ENCODE peak calls at places on chromosomes 12 and 14, in ten cellular contexts. H is breast epithelium, C is Panc1, D is lower lobe of right lung, I is IMR-90, G is omental fat pad, N is GM13977, T is colonic mucosa, Q is heart right ventricle, W is HFFc6. L is an unnamed sample.

GRCh38 chr12:113361574-113362370 is 3.4 kb downstream of the PLBD2 start:
- DNase-seq in H (no peak), N (no peak), W (no peak), C (no peak), Q (no peak), I (no peak), T (no peak), G (no peak), D (no peak), L (no peak)

GRCh38 chr14:67987596-67987995 is 168.0 kb downstream of the RAD51B start:
- DNase-seq in H (no peak), G (no peak), T (no peak), D (no peak), C (no peak), I (peak), N (no peak), Q (peak), W (peak), L (no peak)

GRCh38 chr14:71411766-71412165 is 504.5 kb downstream of the PCNX1 start:
- DNase-seq in W (no peak), Q (no peak), I (no peak), D (no peak), C (no peak), T (no peak), N (no peak), H (no peak), G (no peak), L (no peak)

GRCh38 chr12:14284189-14284722 is 81.2 kb upstream of the ATF7IP start:
- DNase-seq in Q (peak), I (peak), H (no peak), T (no peak), N (peak), W (no peak), G (no peak), D (no peak), C (no peak), L (peak)

GRCh38 chr12:114355389-114356088 is 50.4 kb downstream of the TBX5 start:
- DNase-seq in W (no peak), T (no peak), C (no peak), H (no peak), G (no peak), N (no peak), I (no peak), Q (peak), D (no peak), L (no peak)

GRCh38 chr14:74913986-74914573 is 9.0 kb downstream of the RPS6KL1 start:
- DNase-seq in G (no peak), T (peak), Q (peak), D (no peak), C (peak), I (peak), W (peak), N (peak), H (peak), L (no peak)

GRCh38 chr14:56199095-56199975 is 81.1 kb downstream of the PELI2 start:
- DNase-seq in W (peak), N (peak), H (no peak), C (no peak), I (peak), Q (peak), T (no peak), D (no peak), G (no peak), L (no peak)

GRCh38 chr12:95131589-95132335 is 58.3 kb upstream of the NR2C1 start:
- DNase-seq in W (no peak), H (no peak), C (no peak), I (no peak), G (no peak), Q (no peak), T (no peak), N (no peak), D (no peak), L (no peak)

GRCh38 chr14:106436310-106436905 is 910.0 kb downstream of the TMEM121 start:
- DNase-seq in C (no peak), D (peak), Q (no peak), N (no peak), I (no peak), G (no peak), W (no peak), T (peak), H (no peak), L (no peak)

GRCh38 chr14:35285168-35285990 is 6.8 kb upstream of the PSMA6 start:
- DNase-seq in G (no peak), N (peak), C (no peak), D (no peak), Q (no peak), I (peak), T (no peak), H (no peak), W (peak), L (no peak)

GRCh38 chr12:45634273-45634917 is 95.1 kb upstream of the ARID2 start:
- DNase-seq in N (peak), H (no peak), G (no peak), D (no peak), Q (no peak), T (no peak), W (no peak), C (no peak), I (no peak), L (no peak)

GRCh38 chr12:67274186-67274585 is 5.0 kb downstream of the CAND1 start:
- DNase-seq in N (peak), G (no peak), I (no peak), H (no peak), T (no peak), C (no peak), W (no peak), Q (no peak), D (no peak), L (no peak)

GRCh38 chr12:63028951-63029350 is 94.0 kb upstream of the PPM1H start:
- DNase-seq in H (no peak), N (no peak), Q (no peak), I (no peak), T (no peak), D (no peak), W (no peak), C (no peak), G (no peak), L (no peak)

GRCh38 chr14:76236172-76237130 is 84.7 kb downstream of the GPATCH2L start:
- DNase-seq in D (no peak), G (no peak), N (peak), W (no peak), Q (no peak), I (peak), T (no peak), C (no peak), H (no peak), L (no peak)

GRCh38 chr14:76710093-76711010 is 50.9 kb upstream of the VASH1 start:
- DNase-seq in G (no peak), Q (peak), N (peak), I (peak), D (no peak), C (no peak), W (peak), T (peak), H (no peak), L (no peak)

GRCh38 chr12:65879878-65880277 is 55.6 kb downstream of the HMGA2 start:
- DNase-seq in T (no peak), G (no peak), C (no peak), W (peak), D (no peak), Q (no peak), N (no peak), I (peak), H (no peak), L (no peak)

GRCh38 chr14:94882401-94882800 is 112.5 kb upstream of the GSC start:
- DNase-seq in I (no peak), C (no peak), G (no peak), D (no peak), Q (no peak), W (no peak), H (no peak), N (no peak), T (no peak), L (no peak)

GRCh38 chr12:127750076-127750840 is 516.7 kb upstream of the TMEM132C start:
- DNase-seq in Q (no peak), D (no peak), H (no peak), C (no peak), G (no peak), N (no peak), W (no peak), T (no peak), I (no peak), L (no peak)

GRCh38 chr14:88521818-88522217 is 33.0 kb downstream of the PTPN21 start:
- DNase-seq in D (no peak), I (peak), C (no peak), Q (no peak), N (no peak), W (peak), T (no peak), H (no peak), G (no peak), L (no peak)

GRCh38 chr14:103315368-103315911 is 18.6 kb upstream of the EIF5 start:
- DNase-seq in G (no peak), D (peak), I (peak), T (no peak), Q (peak), N (no peak), C (no peak), W (no peak), H (no peak), L (no peak)

GRCh38 chr14:72906316-72906715 is 12.4 kb upstream of the DPF3 start:
- DNase-seq in N (no peak), D (no peak), H (no peak), C (no peak), I (peak), W (peak), Q (no peak), T (no peak), G (no peak), L (no peak)

GRCh38 chr12:91685917-91686316 is 459.7 kb downstream of the BTG1 start:
- DNase-seq in G (no peak), C (no peak), N (no peak), H (no peak), I (peak), D (no peak), T (no peak), Q (no peak), W (no peak), L (no peak)

GRCh38 chr12:98416845-98417244 is 98.5 kb upstream of the TMPO start:
- DNase-seq in N (no peak), T (no peak), H (no peak), I (peak), Q (no peak), G (no peak), C (no peak), W (peak), D (no peak), L (no peak)

GRCh38 chr14:103708750-103709187 is 6.5 kb downstream of the XRCC3 start:
- DNase-seq in H (no peak), Q (no peak), I (no peak), N (no peak), T (no peak), G (no peak), C (no peak), W (no peak), D (no peak), L (no peak)

GRCh38 chr12:115362319-115362976 is 678.5 kb upstream of the TBX3 start:
- DNase-seq in Q (no peak), C (no peak), I (peak), D (no peak), G (no peak), H (no peak), T (no peak), W (no peak), N (no peak), L (no peak)

GRCh38 chr14:92994131-92994676 is 71.3 kb downstream of the CHGA start:
- DNase-seq in T (no peak), G (no peak), W (no peak), Q (no peak), I (no peak), H (no peak), C (no peak), D (no peak), N (no peak), L (no peak)

GRCh38 chr12:53696285-53696654 is 20.4 kb upstream of the ATP5MC2 start:
- DNase-seq in C (no peak), G (no peak), D (peak), H (peak), Q (peak), N (peak), T (peak), I (peak), W (peak), L (peak)

GRCh38 chr12:50257226-50258166 is 25.8 kb downstream of the LIMA1 start:
- DNase-seq in H (no peak), Q (peak), C (no peak), N (no peak), D (no peak), I (peak), W (peak), T (peak), G (no peak), L (no peak)

GRCh38 chr14:21074398-21075272 is 4.5 kb downstream of the ARHGEF40 start:
- DNase-seq in G (no peak), W (no peak), D (no peak), H (no peak), I (no peak), Q (no peak), N (peak), T (no peak), C (no peak), L (no peak)

GRCh38 chr12:91105807-91106206 is 5.5 kb downstream of the LUM start:
- DNase-seq in C (no peak), H (no peak), T (no peak), I (no peak), Q (no peak), G (no peak), D (no peak), N (no peak), W (no peak), L (no peak)

DNA sequence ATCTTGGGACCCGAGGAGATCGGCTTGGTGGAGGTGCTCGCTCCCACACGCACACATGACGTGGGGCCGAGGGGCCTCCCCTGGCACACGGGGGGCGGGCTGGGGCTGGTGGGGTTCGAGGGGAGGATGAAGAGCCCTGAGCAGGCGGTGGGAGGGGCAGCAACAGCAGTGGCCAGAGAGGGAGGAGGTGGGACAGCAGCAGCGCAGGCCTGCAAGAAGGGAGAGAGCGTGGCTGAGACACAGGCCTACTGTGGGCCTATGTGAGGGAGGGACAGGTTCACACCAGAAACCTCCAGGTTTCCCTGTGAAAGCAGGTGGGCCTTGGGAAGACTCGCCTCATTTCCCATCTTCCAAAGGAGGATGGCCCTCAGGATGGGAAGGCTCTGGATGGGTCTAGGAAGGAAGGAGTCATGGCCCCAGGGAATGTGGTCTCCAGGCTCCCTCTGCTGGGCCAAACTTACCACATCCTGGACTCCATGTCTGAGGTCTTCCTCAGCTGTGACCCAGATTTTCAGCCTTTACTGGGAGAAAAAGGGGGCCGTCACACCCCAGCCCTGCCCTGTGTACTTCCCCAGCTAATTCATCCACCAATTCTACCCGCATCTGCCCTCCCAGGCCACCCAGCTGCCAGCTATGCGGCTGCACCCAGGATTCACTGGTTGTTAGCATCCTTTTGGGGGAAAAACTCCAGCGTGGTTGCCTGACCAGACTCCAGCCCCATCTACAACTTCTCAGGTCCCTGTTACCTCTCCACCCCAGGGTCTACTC is 2.8 kb downstream of the PIANP start:
- DNase-seq in Q (no peak), C (no peak), G (no peak), T (peak), D (no peak), W (peak), H (no peak), I (peak), N (peak), L (no peak)
- TF ChIP-seq CTCF in Q (peak), C (peak), G (no peak), T (peak), D (peak), W (peak), H (no peak), I (peak), N (peak), L (no peak)

GRCh38 chr12:2877047-2877958 is at the start of the genes FOXM1 and RHNO1:
- DNase-seq in N (peak), W (peak), C (no peak), I (peak), D (peak), Q (peak), H (peak), G (peak), T (peak), L (peak)
- TF ChIP-seq CTCF in N (no peak), W (no peak), C (no peak), I (peak), D (peak), Q (no peak), H (no peak), G (no peak), T (no peak), L (no peak)

DNA sequence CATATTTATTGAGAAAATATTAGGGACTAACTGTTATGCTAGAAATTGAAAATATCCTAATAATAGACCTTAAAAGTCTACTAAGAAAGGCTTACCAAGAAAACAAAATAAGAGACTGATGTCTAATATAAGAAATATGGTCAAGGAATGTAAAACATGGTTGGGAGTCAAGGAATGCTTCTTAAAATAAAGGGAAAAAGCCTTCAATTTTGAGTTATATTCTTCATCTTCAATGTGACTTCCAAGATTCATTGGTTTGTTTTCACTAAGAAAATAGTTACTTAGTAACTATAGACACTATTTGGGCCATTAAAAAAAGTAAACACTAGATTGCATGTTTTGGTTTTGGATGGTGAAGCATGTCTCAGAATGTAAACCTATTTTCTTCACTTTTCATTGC is 88.1 kb upstream of the ETV6 start:
- DNase-seq in C (no peak), D (no peak), G (no peak), T (no peak), H (no peak), Q (no peak), N (no peak), W (peak), I (no peak), L (no peak)
- TF ChIP-seq CTCF in C (no peak), D (no peak), G (no peak), T (no peak), H (no peak), Q (no peak), N (no peak), W (no peak), I (no peak), L (no peak)

DNA sequence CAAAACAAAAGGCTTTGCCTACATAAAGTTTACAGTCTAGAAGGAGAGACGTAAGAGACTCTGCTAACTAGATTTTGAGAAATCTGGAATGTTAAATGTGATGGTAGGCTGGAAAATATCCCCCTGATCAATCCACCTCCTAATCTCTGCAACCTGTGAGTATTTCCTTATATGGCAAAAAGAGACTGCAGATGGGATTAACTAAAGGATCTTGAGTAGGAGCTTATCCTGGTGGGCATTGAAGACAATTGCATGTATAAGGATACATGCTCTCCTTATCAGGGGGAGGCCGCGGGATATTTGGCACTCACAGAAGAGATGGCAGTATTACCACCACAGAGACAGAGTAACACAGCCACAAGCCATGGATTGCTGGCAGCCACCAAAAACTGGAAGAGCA is 95.2 kb downstream of the EGLN3 start:
- DNase-seq in G (no peak), Q (no peak), H (no peak), D (no peak), C (no peak), N (no peak), W (no peak), I (no peak), T (no peak), L (no peak)
- TF ChIP-seq CTCF in G (no peak), Q (no peak), H (no peak), D (no peak), C (no peak), N (no peak), W (no peak), I (no peak), T (no peak), L (no peak)

GRCh38 chr12:129771238-129771637 is 132.6 kb downstream of the TMEM132D start:
- DNase-seq in G (no peak), C (no peak), Q (no peak), I (no peak), D (no peak), W (no peak), N (no peak), H (no peak), T (no peak), L (no peak)

GRCh38 chr12:129776977-129777667 is 126.7 kb downstream of the TMEM132D start:
- DNase-seq in Q (no peak), G (no peak), D (no peak), N (no peak), W (no peak), C (no peak), H (no peak), I (no peak), T (no peak), L (no peak)

GRCh38 chr12:129773170-129773493 is 130.7 kb downstream of the TMEM132D start:
- DNase-seq in I (no peak), G (no peak), T (no peak), H (no peak), C (no peak), W (no peak), D (no peak), Q (no peak), N (no peak), L (no peak)

GRCh38 chr12:129772463-129773169 is 131.2 kb downstream of the TMEM132D start:
- DNase-seq in C (no peak), I (no peak), H (no peak), G (no peak), W (no peak), Q (no peak), T (no peak), N (no peak), D (no peak), L (no peak)
- TF ChIP-seq CTCF in C (no peak), I (no peak), H (no peak), G (no peak), W (no peak), Q (no peak), T (no peak), N (no peak), D (no peak), L (no peak)

DNA sequence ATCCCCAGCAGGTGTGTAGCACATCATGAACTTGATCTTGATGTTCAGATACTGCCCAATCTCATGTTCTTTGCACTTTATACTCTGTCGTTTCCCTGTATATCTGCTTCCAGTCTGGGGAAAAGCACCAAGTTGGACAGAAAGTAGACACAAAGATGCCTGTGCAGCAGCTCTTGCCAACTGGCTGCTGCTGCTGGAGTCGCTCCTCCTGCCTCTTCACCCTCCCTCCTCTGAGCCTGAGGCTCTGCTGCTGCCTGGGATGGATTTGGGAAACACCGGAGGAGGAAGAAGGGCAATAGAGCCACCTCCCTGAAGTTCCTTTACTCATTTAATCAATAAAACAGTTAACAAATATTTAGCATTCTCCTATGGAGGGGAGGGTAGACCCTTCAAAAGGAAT is 32.4 kb downstream of the ADCK1 start:
- DNase-seq in N (no peak), H (no peak), Q (no peak), C (no peak), G (no peak), T (no peak), I (no peak), D (no peak), W (no peak), L (no peak)
- TF ChIP-seq CTCF in N (no peak), H (no peak), Q (no peak), C (no peak), G (no peak), T (no peak), I (no peak), D (no peak), W (no peak), L (no peak)